ENCODE peak calls at places on chromosomes 2 and 18, in six cellular contexts. One of them, this sample, is unnamed. For H3K4me1, the result is how much of the 10 kb centered on the place peaks cover.

GRCh38 chr2:74333175-74333574 is 10.0 kb downstream of the SLC4A5 start:
- DNase-seq in breast epithelium: no peak
- DNase-seq in endodermal cell: peak
- DNase-seq in tibial nerve: no peak
- DNase-seq in testis: peak
- DNase-seq in Panc1: no peak
- DNase-seq in this sample: no peak

GRCh38 chr2:203975912-203976311 is 39.3 kb downstream of the ICOS start:
- DNase-seq in breast epithelium: no peak
- DNase-seq in endodermal cell: no peak
- DNase-seq in tibial nerve: no peak
- DNase-seq in testis: no peak
- DNase-seq in Panc1: no peak
- DNase-seq in this sample: no peak

GRCh38 chr2:126859631-126860030 is 39.1 kb upstream of the TEX51 start:
- DNase-seq in breast epithelium: no peak
- DNase-seq in endodermal cell: peak
- DNase-seq in tibial nerve: no peak
- DNase-seq in testis: no peak
- DNase-seq in Panc1: no peak
- DNase-seq in this sample: no peak

GRCh38 chr18:31497711-31498449 is at the start of gene DSG2:
- DNase-seq in breast epithelium: peak
- DNase-seq in endodermal cell: peak
- DNase-seq in tibial nerve: no peak
- DNase-seq in testis: peak
- DNase-seq in Panc1: no peak
- DNase-seq in this sample: peak

GRCh38 chr2:27262379-27263286 is at the start of gene SLC30A3:
- DNase-seq in breast epithelium: peak
- DNase-seq in endodermal cell: peak
- DNase-seq in tibial nerve: peak
- DNase-seq in testis: peak
- DNase-seq in Panc1: no peak
- DNase-seq in this sample: peak

GRCh38 chr2:120429586-120430500 is 83.9 kb downstream of the INHBB start:
- DNase-seq in breast epithelium: no peak
- DNase-seq in endodermal cell: peak
- DNase-seq in tibial nerve: no peak
- DNase-seq in testis: peak
- DNase-seq in Panc1: no peak
- DNase-seq in this sample: no peak

GRCh38 chr2:100936972-100937542 is 65.0 kb upstream of the RPL31 start:
- DNase-seq in breast epithelium: no peak
- DNase-seq in endodermal cell: peak
- DNase-seq in tibial nerve: no peak
- DNase-seq in testis: no peak
- DNase-seq in Panc1: no peak
- DNase-seq in this sample: no peak

GRCh38 chr2:61017003-61017555 is 441 bp upstream of the PEX13 start:
- DNase-seq in breast epithelium: peak
- DNase-seq in endodermal cell: peak
- DNase-seq in tibial nerve: peak
- DNase-seq in testis: peak
- DNase-seq in Panc1: peak
- DNase-seq in this sample: peak

GRCh38 chr2:43220982-43221659 is 5.3 kb downstream of the ZFP36L2 start:
- DNase-seq in breast epithelium: peak
- DNase-seq in endodermal cell: peak
- DNase-seq in tibial nerve: peak
- DNase-seq in testis: peak
- DNase-seq in Panc1: no peak
- DNase-seq in this sample: no peak

DNA sequence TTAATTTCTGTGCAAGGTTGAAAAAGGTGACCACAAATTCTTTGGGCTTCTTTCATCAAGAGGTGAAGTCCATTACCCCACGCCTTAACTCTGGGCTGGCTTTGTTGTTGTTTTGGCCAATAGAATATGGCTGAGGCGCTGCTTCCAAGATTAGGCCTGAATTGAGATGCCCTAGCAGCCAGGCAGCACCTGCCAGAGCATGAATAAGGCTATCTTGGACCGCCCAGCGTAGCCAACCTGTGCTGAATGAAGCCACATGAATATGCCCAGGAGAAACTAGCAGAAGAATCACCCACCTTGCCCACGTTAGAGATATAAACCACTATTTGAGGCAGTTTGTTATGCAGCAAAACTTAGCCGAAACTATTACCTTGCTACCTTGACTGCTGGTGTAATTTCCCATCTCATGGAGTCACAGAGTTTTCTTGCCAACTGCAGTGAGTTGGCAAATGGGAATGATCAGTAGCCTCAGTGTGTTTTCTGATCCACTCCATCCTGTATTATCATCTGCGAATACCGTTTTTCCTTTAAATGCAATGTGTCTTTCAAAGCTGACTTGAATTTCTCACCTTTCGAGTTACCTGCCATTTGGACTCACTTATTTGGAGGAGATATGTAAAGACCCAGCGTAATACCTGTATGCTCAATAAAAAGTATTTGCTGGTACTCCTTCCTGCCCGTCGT is 679 bp downstream of the TSGA10 start:
- DNase-seq in breast epithelium: no peak
- DNase-seq in endodermal cell: peak
- DNase-seq in tibial nerve: no peak
- DNase-seq in testis: peak
- DNase-seq in Panc1: peak
- DNase-seq in this sample: no peak
- TF ChIP-seq CTCF in breast epithelium: no peak
- TF ChIP-seq CTCF in endodermal cell: no peak
- TF ChIP-seq CTCF in tibial nerve: no peak
- TF ChIP-seq CTCF in testis: no peak
- TF ChIP-seq CTCF in Panc1: no peak
- TF ChIP-seq CTCF in this sample: no peak

GRCh38 chr2:64656379-64656778 is 2.7 kb upstream of the SERTAD2 start:
- DNase-seq in breast epithelium: no peak
- DNase-seq in endodermal cell: no peak
- DNase-seq in tibial nerve: no peak
- DNase-seq in testis: no peak
- DNase-seq in Panc1: no peak
- DNase-seq in this sample: no peak

GRCh38 chr2:64655873-64656272 is 2.2 kb upstream of the SERTAD2 start:
- DNase-seq in breast epithelium: no peak
- DNase-seq in endodermal cell: no peak
- DNase-seq in tibial nerve: no peak
- DNase-seq in testis: no peak
- DNase-seq in Panc1: no peak
- DNase-seq in this sample: no peak

GRCh38 chr2:64653174-64654062 is at the start of gene SERTAD2:
- DNase-seq in breast epithelium: peak
- DNase-seq in endodermal cell: peak
- DNase-seq in tibial nerve: peak
- DNase-seq in testis: peak
- DNase-seq in Panc1: no peak
- DNase-seq in this sample: peak

GRCh38 chr2:64654063-64654811 is 524 bp upstream of the SERTAD2 start:
- DNase-seq in breast epithelium: peak
- DNase-seq in endodermal cell: peak
- DNase-seq in tibial nerve: peak
- DNase-seq in testis: peak
- DNase-seq in Panc1: no peak
- DNase-seq in this sample: peak

GRCh38 chr2:64654993-64655666 is 1.4 kb upstream of the SERTAD2 start:
- DNase-seq in breast epithelium: no peak
- DNase-seq in endodermal cell: no peak
- DNase-seq in tibial nerve: no peak
- DNase-seq in testis: no peak
- DNase-seq in Panc1: no peak
- DNase-seq in this sample: no peak
- H3K4me3 ChIP-seq in breast epithelium: peak
- H3K4me3 ChIP-seq in endodermal cell: peak
- H3K4me3 ChIP-seq in tibial nerve: peak
- H3K4me3 ChIP-seq in testis: no peak
- H3K4me3 ChIP-seq in Panc1: peak
- H3K4me3 ChIP-seq in this sample: peak

DNA sequence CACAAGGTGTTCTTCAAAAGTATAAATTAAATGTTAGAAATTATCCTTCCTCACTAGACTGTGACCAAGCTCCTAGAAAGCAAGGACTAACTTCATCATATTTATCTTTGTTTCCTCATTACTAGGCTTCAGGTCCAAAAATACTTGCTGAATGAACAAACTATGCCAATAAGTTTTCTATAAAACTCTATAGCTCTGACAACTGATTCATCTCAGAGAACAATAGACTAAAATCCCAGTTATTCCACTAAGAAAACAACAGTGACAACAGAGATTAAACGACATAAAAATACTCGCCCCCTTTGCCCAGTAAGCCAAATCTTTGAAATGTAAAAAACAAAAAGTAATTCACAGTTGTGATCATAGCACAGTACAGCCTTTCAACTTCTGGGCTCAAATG is 13.6 kb downstream of the TLK1 start:
- DNase-seq in breast epithelium: no peak
- DNase-seq in endodermal cell: no peak
- DNase-seq in tibial nerve: no peak
- DNase-seq in testis: no peak
- DNase-seq in Panc1: no peak
- DNase-seq in this sample: no peak
- H3K4me1 ChIP-seq in breast epithelium: under half
- H3K4me1 ChIP-seq in endodermal cell: under half
- H3K4me1 ChIP-seq in tibial nerve: under half
- H3K4me1 ChIP-seq in testis: under half
- H3K4me1 ChIP-seq in Panc1: under half
- H3K4me1 ChIP-seq in this sample: under half

GRCh38 chr2:150847578-150847977 is 360.1 kb upstream of the RND3 start:
- DNase-seq in breast epithelium: no peak
- DNase-seq in endodermal cell: no peak
- DNase-seq in tibial nerve: no peak
- DNase-seq in testis: no peak
- DNase-seq in Panc1: no peak
- DNase-seq in this sample: no peak

GRCh38 chr2:150850641-150851040 is 363.2 kb upstream of the RND3 start:
- DNase-seq in breast epithelium: no peak
- DNase-seq in endodermal cell: no peak
- DNase-seq in tibial nerve: no peak
- DNase-seq in testis: no peak
- DNase-seq in Panc1: no peak
- DNase-seq in this sample: no peak

DNA sequence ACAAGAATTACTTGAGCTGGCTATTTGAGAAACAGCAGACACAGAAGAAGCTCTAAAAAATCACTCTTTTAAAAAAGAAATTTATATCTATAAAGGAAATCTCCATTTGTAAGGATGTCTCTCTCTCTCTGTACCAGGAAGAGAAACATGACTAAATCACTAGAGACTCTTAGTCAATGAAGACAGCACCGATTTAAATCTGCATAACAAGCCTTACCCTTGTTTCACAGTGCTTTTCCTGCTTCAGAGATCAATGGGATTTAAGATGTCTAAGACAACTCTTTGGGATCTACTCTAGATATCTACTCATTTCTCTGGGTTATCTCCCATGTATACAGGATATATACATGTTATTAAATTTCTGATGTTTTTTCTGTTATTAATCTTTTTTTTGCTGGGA is 359.2 kb upstream of the RND3 start:
- DNase-seq in breast epithelium: no peak
- DNase-seq in endodermal cell: no peak
- DNase-seq in tibial nerve: no peak
- DNase-seq in testis: no peak
- DNase-seq in Panc1: no peak
- DNase-seq in this sample: no peak
- TF ChIP-seq CTCF in breast epithelium: no peak
- TF ChIP-seq CTCF in endodermal cell: no peak
- TF ChIP-seq CTCF in tibial nerve: no peak
- TF ChIP-seq CTCF in testis: no peak
- TF ChIP-seq CTCF in Panc1: no peak
- TF ChIP-seq CTCF in this sample: no peak

DNA sequence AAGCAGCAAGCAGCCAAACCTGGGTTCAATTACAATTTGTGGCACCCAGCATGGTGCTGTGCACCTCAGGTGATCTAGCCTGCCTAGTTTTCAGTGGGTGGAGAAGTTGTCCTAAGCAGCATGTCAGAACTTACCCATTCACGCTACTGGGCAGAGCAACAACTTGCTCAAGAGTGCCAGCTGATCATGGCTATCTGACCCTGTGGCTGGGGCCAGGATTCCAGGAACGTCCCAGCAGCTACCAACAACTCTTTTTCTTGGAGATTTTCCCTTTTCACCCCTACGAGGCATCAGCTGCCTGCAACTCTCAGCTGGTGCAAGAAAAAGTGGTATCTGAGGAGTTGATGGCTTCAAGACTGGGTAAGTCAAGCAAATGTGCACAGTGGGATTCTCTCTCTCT is 83.5 kb downstream of the SH3YL1 start:
- DNase-seq in breast epithelium: no peak
- DNase-seq in endodermal cell: no peak
- DNase-seq in tibial nerve: no peak
- DNase-seq in testis: no peak
- DNase-seq in Panc1: no peak
- DNase-seq in this sample: no peak
- H3K4me3 ChIP-seq in breast epithelium: no peak
- H3K4me3 ChIP-seq in endodermal cell: no peak
- H3K4me3 ChIP-seq in tibial nerve: no peak
- H3K4me3 ChIP-seq in testis: no peak
- H3K4me3 ChIP-seq in Panc1: no peak
- H3K4me3 ChIP-seq in this sample: no peak

DNA sequence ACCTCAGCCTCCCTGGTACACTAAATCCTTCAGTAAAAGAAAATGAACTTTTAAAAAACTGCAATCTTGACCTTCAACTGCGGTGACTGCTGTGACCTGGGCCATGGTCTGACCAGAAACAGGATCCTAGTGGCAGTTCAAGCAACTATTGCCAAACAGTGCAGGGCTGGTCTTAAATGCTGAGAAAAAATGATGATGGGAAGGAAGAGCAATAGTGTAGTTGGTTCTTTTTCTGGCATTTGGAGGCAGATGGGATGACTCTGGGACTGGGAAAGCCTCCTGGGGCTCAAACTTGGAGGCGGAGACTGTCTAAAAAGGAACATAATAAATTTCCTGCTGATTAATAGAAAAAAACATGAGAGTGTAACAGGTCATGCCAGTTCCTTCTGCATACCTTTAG is 45.4 kb downstream of the CHN1 start:
- DNase-seq in breast epithelium: no peak
- DNase-seq in endodermal cell: no peak
- DNase-seq in tibial nerve: no peak
- DNase-seq in testis: peak
- DNase-seq in Panc1: no peak
- DNase-seq in this sample: no peak
- H3K4me1 ChIP-seq in breast epithelium: under half
- H3K4me1 ChIP-seq in endodermal cell: under half
- H3K4me1 ChIP-seq in tibial nerve: under half
- H3K4me1 ChIP-seq in testis: under half
- H3K4me1 ChIP-seq in Panc1: under half
- H3K4me1 ChIP-seq in this sample: under half

This sample was measured in pancreas.